ENCODE peak calls at places on chromosomes 5 and 9, in five cellular contexts. G, T, D, E and S are unnamed samples.

GRCh38 chr5:34898258-34898895 is 16.9 kb downstream of the RAD1 start:
- DNase-seq in G (peak; percentile 52), T (peak; percentile 84), D (peak; percentile 86), E (peak; percentile 64), S (peak; percentile 70)

GRCh38 chr9:128104171-128104618 is 23.3 kb downstream of the PTGES2 start:
- DNase-seq in G (no peak), T (peak; percentile 87), D (peak; percentile 38), E (no peak), S (no peak)

GRCh38 chr9:114198249-114199040 is 43.1 kb downstream of the COL27A1 start:
- DNase-seq in G (no peak), T (no peak), D (no peak), E (no peak), S (no peak)

GRCh38 chr9:129483467-129484324 is 137.2 kb downstream of the C9orf50 start:
- DNase-seq in G (peak; percentile 87), T (peak; percentile 85), D (peak; percentile 96), E (no peak), S (peak; percentile 91)

GRCh38 chr5:71743135-71743534 is 24.1 kb downstream of the CARTPT start:
- DNase-seq in G (no peak), T (no peak), D (no peak), E (no peak), S (no peak)

GRCh38 chr5:31232273-31232888 is 38.9 kb downstream of the CDH6 start:
- DNase-seq in G (peak; percentile 44), T (no peak), D (peak; percentile 77), E (peak; percentile 54), S (peak; percentile 50)

GRCh38 chr5:952597-953271 is 55.9 kb upstream of the NKD2 start:
- DNase-seq in G (no peak), T (no peak), D (no peak), E (no peak), S (no peak)

GRCh38 chr5:80255425-80255751 is 460 bp downstream of the SERINC5 start:
- DNase-seq in G (peak; percentile 52), T (peak; percentile 84), D (peak; percentile 61), E (peak; percentile 45), S (peak; percentile 52)

GRCh38 chr5:115415143-115415491 is 118.7 kb upstream of the CCDC112 start:
- DNase-seq in G (peak; percentile 84), T (peak; percentile 89), D (peak; percentile 92), E (no peak), S (peak; percentile 31)

GRCh38 chr9:124256517-124257069 is 1.2 kb upstream of the NEK6 start:
- DNase-seq in G (peak; percentile 96), T (peak; percentile 42), D (peak; percentile 85), E (peak; percentile 85), S (peak; percentile 95)

GRCh38 chr9:98010450-98010849 is 27.3 kb downstream of the ANP32B start:
- DNase-seq in G (peak; percentile 32), T (peak; percentile 79), D (peak; percentile 72), E (peak; percentile 81), S (no peak)

GRCh38 chr5:94433393-94434149 is 184.8 kb downstream of the KIAA0825 start:
- DNase-seq in G (peak; percentile 34), T (no peak), D (peak; percentile 97), E (no peak), S (peak; percentile 95)

GRCh38 chr9:112753725-112754124 is 3.2 kb downstream of the SNX30 start:
- DNase-seq in G (peak; percentile 94), T (no peak), D (peak; percentile 84), E (no peak), S (peak; percentile 84)

GRCh38 chr9:32385885-32386283 is 1.4 kb downstream of the ACO1 start:
- DNase-seq in G (no peak), T (no peak), D (no peak), E (no peak), S (no peak)
- H3K4me3 ChIP-seq in G (peak overlapping the region; percentile 95), T (peak overlapping the region; percentile 3), D (peak overlapping the region; percentile 75), E (no peak overlapping the region), S (peak overlapping the region; percentile 95)

DNA sequence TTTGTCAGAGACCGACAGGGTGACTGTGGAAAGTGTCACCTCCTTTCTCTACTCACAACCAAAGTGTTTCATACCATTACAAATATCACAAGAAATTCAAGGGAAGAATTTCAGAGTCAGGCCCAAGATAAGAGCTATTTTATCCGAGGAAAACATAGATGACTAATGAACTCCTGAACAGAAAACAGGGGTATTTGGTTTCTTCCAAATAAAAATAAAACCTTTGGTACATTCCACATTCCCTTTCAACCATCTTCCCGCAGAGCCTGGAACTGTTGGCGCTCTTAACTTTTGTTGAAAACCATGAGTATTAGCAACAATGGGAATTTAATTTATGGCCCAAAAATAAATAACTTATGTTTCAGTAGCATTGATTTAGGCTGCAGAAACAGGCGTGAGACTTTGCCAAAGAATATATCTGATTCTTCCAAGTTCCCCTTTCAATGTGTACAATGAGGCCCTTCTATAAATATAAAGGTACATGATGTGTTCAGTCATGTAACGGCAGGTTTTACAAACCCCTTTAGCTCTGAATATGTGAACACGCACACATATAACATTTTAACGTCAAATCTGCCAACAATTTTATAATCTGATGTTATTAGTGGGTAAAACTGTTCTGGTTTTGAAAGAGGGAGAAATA is 69.5 kb downstream of the RETREG1 start:
- DNase-seq in G (peak; percentile 35), T (no peak), D (peak; percentile 14), E (no peak), S (no peak)
- TF ChIP-seq CTCF in G (no peak), T (no peak), D (no peak), E (no peak), S (no peak)

DNA sequence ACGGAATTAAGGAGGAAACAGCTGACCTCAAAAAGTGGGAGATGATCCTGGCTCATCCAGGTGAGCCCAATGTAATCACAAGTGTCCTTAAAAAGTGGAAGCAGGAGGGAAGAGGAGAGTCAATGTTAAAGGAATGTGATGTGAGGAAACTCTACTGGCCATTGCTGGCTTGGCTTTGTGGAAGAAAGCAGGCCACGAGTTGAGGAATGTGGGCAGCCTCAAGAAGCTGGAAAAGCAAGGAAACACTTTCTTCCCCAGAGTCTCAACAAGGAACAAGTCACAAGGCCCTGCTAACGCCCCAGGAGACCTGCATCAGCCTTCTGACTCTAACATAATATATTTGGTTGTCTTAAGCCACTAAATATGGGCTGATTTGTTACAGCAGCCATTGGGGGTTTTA is 252.8 kb downstream of the PSAT1 start:
- DNase-seq in G (peak; percentile 22), T (no peak), D (peak; percentile 3), E (no peak), S (peak; percentile 61)
- H3K4me3 ChIP-seq in G (no peak overlapping the region), T (no peak overlapping the region), D (no peak overlapping the region), E (no peak overlapping the region), S (no peak overlapping the region)

GRCh38 chr5:38557309-38557710 is 864 bp upstream of the LIFR start:
- DNase-seq in G (no peak), T (no peak), D (no peak), E (no peak), S (no peak)

GRCh38 chr5:38556115-38556598 is 289 bp downstream of the LIFR start:
- DNase-seq in G (no peak), T (no peak), D (no peak), E (no peak), S (no peak)

GRCh38 chr5:38555354-38556114 is 912 bp downstream of the LIFR start:
- DNase-seq in G (no peak), T (no peak), D (no peak), E (no peak), S (no peak)

GRCh38 chr5:38557792-38558191 is 1.3 kb upstream of the LIFR start:
- DNase-seq in G (no peak), T (no peak), D (no peak), E (no peak), S (no peak)

GRCh38 chr5:38556599-38557308 is at the start of gene LIFR:
- DNase-seq in G (peak; percentile 72), T (peak; percentile 63), D (peak; percentile 84), E (no peak), S (peak; percentile 81)
- TF ChIP-seq CTCF in G (no peak), T (no peak), D (no peak), E (no peak), S (no peak)

GRCh38 chr5:110727025-110727314 is 499 bp upstream of the TMEM232 start:
- DNase-seq in G (no peak), T (no peak), D (no peak), E (peak; percentile 4), S (no peak)
- H3K4me3 ChIP-seq in G (peak overlapping the region; percentile 55), T (peak overlapping the region; percentile 59), D (peak overlapping the region; percentile 45), E (peak overlapping the region; percentile 25), S (peak overlapping the region; percentile 42)

DNA sequence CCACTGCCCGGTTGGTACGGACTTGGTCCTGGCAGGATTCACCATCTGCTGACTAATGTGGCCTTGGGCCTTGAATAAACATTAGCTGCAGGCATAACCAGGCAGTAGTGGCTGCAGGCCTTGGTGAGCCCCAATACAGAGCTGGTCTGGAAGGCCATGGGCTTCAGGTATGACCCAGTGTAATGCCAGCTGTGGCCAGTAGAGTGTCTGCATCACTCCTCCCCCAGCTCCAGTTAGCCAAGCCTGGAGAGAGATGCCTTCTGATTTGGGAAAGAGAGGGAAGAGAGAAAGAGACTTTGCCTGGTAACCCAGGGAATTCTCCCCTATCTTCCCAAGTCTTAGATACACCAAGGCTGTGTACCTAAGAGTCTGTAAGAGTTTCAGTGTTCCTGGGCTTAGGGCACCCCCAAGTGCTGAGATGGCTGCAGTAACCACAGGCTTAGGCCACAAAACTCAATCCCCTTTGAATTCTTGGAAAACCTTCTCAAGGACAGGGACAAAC is 5.6 kb upstream of the C5 start:
- DNase-seq in G (no peak), T (no peak), D (peak; percentile 13), E (peak; percentile 26), S (no peak)
- TF ChIP-seq CTCF in G (peak; percentile 29), T (no peak), D (peak; percentile 42), E (peak; percentile 76), S (peak; percentile 33)

DNA sequence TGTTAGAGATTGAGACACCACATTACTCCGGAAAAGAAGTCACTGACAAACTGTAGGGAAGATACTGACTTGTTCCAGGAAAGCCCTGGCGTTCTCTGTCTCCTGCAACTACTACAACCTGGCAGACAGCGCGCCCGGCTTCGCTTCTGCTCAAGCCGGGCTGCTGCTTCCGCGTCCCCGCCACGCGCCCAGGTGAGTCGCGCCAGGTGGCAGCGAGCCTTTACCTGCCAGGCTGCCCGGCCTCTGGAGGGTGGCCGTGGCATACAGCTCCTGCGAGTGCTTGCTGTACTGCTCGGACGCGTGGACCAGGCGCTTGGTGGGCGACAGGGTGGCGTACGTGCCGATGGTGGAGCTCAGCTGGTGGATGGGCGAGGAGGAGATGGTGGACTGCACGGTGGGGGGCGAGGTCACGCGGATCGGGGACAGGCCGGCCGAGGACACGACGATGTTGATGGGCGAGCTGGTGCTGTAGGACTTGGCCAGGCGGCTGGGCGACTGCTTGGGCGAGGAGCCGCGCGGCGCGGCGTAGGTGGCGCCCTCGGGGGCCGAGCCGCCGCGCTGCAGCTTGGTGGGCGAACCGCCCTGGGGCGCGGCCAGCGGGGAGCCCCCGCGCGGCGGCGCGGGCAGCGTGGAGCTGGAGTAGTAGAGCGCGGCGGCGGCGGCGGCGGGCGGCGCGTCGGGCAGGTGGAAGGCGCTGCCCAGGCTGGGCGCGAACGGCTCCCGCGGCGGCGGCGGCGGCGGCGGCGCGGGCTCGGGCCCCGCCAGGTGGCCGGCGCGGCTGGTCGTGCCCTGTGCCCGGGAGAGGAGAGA is 519.6 kb downstream of the CTNND2 start:
- DNase-seq in G (no peak), T (no peak), D (no peak), E (no peak), S (no peak)
- H3K4me3 ChIP-seq in G (peak overlapping the region; percentile 61), T (peak overlapping the region; percentile 42), D (no peak overlapping the region), E (no peak overlapping the region), S (no peak overlapping the region)

GRCh38 chr5:110869927-110870326 is 131.1 kb downstream of the SLC25A46 start:
- DNase-seq in G (no peak), T (no peak), D (no peak), E (no peak), S (no peak)

GRCh38 chr5:110865400-110866094 is 126.7 kb downstream of the SLC25A46 start:
- DNase-seq in G (peak; percentile 15), T (no peak), D (peak; percentile 67), E (peak; percentile 15), S (peak; percentile 2)
- TF ChIP-seq CTCF in G (peak; percentile 49), T (no peak), D (peak; percentile 85), E (peak; percentile 70), S (peak; percentile 36)

GRCh38 chr9:74557577-74557976 is 60.4 kb downstream of the RORB start:
- DNase-seq in G (no peak), T (no peak), D (no peak), E (no peak), S (no peak)
- H3K4me3 ChIP-seq in G (no peak overlapping the region), T (no peak overlapping the region), D (no peak overlapping the region), E (no peak overlapping the region), S (no peak overlapping the region)